ENCODE peak calls at places on chromosomes 16 and 17, in six cellular contexts. One of them, this sample, is unnamed.

GRCh38 chr16:84507011-84507982 is 2.8 kb upstream of the MEAK7 start:
- DNase-seq in fibroblast of pulmonary artery: no peak
- DNase-seq in thoracic aorta: no peak
- DNase-seq in HL-60: no peak
- DNase-seq in bronchial epithelial cell: no peak
- DNase-seq in CD8-positive, alpha-beta T cell: no peak
- DNase-seq in this sample: no peak

GRCh38 chr17:12622726-12623125 is 43.0 kb upstream of the MYOCD start:
- DNase-seq in thoracic aorta: no peak
- DNase-seq in fibroblast of pulmonary artery: peak
- DNase-seq in HL-60: no peak
- DNase-seq in CD8-positive, alpha-beta T cell: no peak
- DNase-seq in bronchial epithelial cell: no peak
- DNase-seq in this sample: no peak

GRCh38 chr16:58392215-58393137 is at the start of gene GINS3:
- DNase-seq in HL-60: peak
- DNase-seq in thoracic aorta: peak
- DNase-seq in fibroblast of pulmonary artery: peak
- DNase-seq in CD8-positive, alpha-beta T cell: peak
- DNase-seq in bronchial epithelial cell: peak
- DNase-seq in this sample: peak

GRCh38 chr17:19686400-19687090 is 29.8 kb downstream of the SLC47A2 start:
- DNase-seq in bronchial epithelial cell: no peak
- DNase-seq in HL-60: no peak
- DNase-seq in fibroblast of pulmonary artery: no peak
- DNase-seq in thoracic aorta: no peak
- DNase-seq in CD8-positive, alpha-beta T cell: no peak
- DNase-seq in this sample: no peak

GRCh38 chr16:76428858-76429257 is 151.7 kb downstream of the CNTNAP4 start:
- DNase-seq in CD8-positive, alpha-beta T cell: no peak
- DNase-seq in HL-60: no peak
- DNase-seq in fibroblast of pulmonary artery: no peak
- DNase-seq in thoracic aorta: no peak
- DNase-seq in bronchial epithelial cell: peak
- DNase-seq in this sample: no peak

GRCh38 chr16:14530046-14530445 is 100.0 kb downstream of the PARN start:
- DNase-seq in CD8-positive, alpha-beta T cell: no peak
- DNase-seq in bronchial epithelial cell: no peak
- DNase-seq in HL-60: no peak
- DNase-seq in fibroblast of pulmonary artery: no peak
- DNase-seq in thoracic aorta: no peak
- DNase-seq in this sample: no peak

GRCh38 chr17:79938696-79939435 is 96.8 kb downstream of the TBC1D16 start:
- DNase-seq in HL-60: no peak
- DNase-seq in fibroblast of pulmonary artery: no peak
- DNase-seq in CD8-positive, alpha-beta T cell: no peak
- DNase-seq in bronchial epithelial cell: no peak
- DNase-seq in thoracic aorta: no peak
- DNase-seq in this sample: no peak

GRCh38 chr17:17824780-17825614 is 11.8 kb downstream of the SREBF1 start:
- DNase-seq in fibroblast of pulmonary artery: no peak
- DNase-seq in HL-60: no peak
- DNase-seq in bronchial epithelial cell: no peak
- DNase-seq in thoracic aorta: no peak
- DNase-seq in CD8-positive, alpha-beta T cell: no peak
- DNase-seq in this sample: no peak

GRCh38 chr16:1791943-1792812 is 1.3 kb downstream of the IGFALS start:
- DNase-seq in bronchial epithelial cell: no peak
- DNase-seq in thoracic aorta: no peak
- DNase-seq in CD8-positive, alpha-beta T cell: no peak
- DNase-seq in fibroblast of pulmonary artery: no peak
- DNase-seq in HL-60: no peak
- DNase-seq in this sample: no peak

GRCh38 chr16:69542974-69543373 is 22.8 kb upstream of the NFAT5 start:
- DNase-seq in HL-60: no peak
- DNase-seq in thoracic aorta: no peak
- DNase-seq in fibroblast of pulmonary artery: peak
- DNase-seq in bronchial epithelial cell: no peak
- DNase-seq in CD8-positive, alpha-beta T cell: no peak
- DNase-seq in this sample: no peak

GRCh38 chr16:29736764-29737163 is 9.0 kb downstream of the C16orf54 start:
- DNase-seq in fibroblast of pulmonary artery: no peak
- DNase-seq in bronchial epithelial cell: no peak
- DNase-seq in CD8-positive, alpha-beta T cell: no peak
- DNase-seq in HL-60: no peak
- DNase-seq in thoracic aorta: no peak
- DNase-seq in this sample: no peak

GRCh38 chr16:19876501-19877059 is 8.1 kb downstream of the GPRC5B start:
- DNase-seq in HL-60: no peak
- DNase-seq in thoracic aorta: no peak
- DNase-seq in bronchial epithelial cell: no peak
- DNase-seq in CD8-positive, alpha-beta T cell: no peak
- DNase-seq in fibroblast of pulmonary artery: no peak
- DNase-seq in this sample: no peak

GRCh38 chr16:64808474-64808873 is 313.4 kb downstream of the CDH11 start:
- DNase-seq in fibroblast of pulmonary artery: no peak
- DNase-seq in HL-60: no peak
- DNase-seq in CD8-positive, alpha-beta T cell: no peak
- DNase-seq in bronchial epithelial cell: no peak
- DNase-seq in thoracic aorta: no peak
- DNase-seq in this sample: no peak

GRCh38 chr16:2532494-2533141 is 1.4 kb upstream of the CEMP1 start:
- DNase-seq in thoracic aorta: no peak
- DNase-seq in bronchial epithelial cell: peak
- DNase-seq in fibroblast of pulmonary artery: peak
- DNase-seq in HL-60: no peak
- DNase-seq in CD8-positive, alpha-beta T cell: peak
- DNase-seq in this sample: no peak

GRCh38 chr17:73228748-73229236 is 32.9 kb downstream of the CPSF4L start:
- DNase-seq in fibroblast of pulmonary artery: peak
- DNase-seq in thoracic aorta: peak
- DNase-seq in bronchial epithelial cell: peak
- DNase-seq in CD8-positive, alpha-beta T cell: no peak
- DNase-seq in HL-60: no peak
- DNase-seq in this sample: no peak

GRCh38 chr16:4599545-4599944 is 15.1 kb downstream of the UBALD1 start:
- DNase-seq in CD8-positive, alpha-beta T cell: no peak
- DNase-seq in bronchial epithelial cell: no peak
- DNase-seq in thoracic aorta: no peak
- DNase-seq in fibroblast of pulmonary artery: no peak
- DNase-seq in HL-60: no peak
- DNase-seq in this sample: no peak

GRCh38 chr16:84303023-84303422 is 8.3 kb downstream of the WFDC1 start:
- DNase-seq in thoracic aorta: no peak
- DNase-seq in CD8-positive, alpha-beta T cell: no peak
- DNase-seq in fibroblast of pulmonary artery: no peak
- DNase-seq in bronchial epithelial cell: no peak
- DNase-seq in HL-60: no peak
- DNase-seq in this sample: no peak

GRCh38 chr17:16940116-16940881 is 31.6 kb downstream of the TNFRSF13B start:
- DNase-seq in HL-60: no peak
- DNase-seq in bronchial epithelial cell: no peak
- DNase-seq in fibroblast of pulmonary artery: no peak
- DNase-seq in CD8-positive, alpha-beta T cell: no peak
- DNase-seq in thoracic aorta: no peak
- DNase-seq in this sample: no peak

DNA sequence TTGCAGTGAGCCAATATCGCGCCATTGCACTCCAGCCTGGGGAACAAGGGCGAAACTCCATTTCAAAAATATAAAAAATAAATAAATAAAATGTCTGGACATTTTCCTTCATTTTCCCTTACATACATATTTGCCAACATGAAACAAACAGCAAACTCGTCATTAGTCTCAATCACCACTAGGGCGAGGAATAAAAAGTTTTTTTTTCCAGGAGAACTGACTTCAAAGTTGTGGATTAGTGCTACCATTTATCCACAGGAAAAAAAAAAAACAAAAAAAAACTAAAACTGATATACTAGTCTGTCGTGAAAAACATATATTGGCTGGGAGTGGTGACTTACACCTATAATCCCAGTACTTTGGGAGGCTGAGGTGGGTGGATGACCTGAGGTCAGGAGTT is 77.0 kb upstream of the MTMR4 start:
- DNase-seq in bronchial epithelial cell: no peak
- DNase-seq in thoracic aorta: no peak
- DNase-seq in CD8-positive, alpha-beta T cell: no peak
- DNase-seq in HL-60: no peak
- DNase-seq in fibroblast of pulmonary artery: no peak
- DNase-seq in this sample: no peak
- TF ChIP-seq CTCF in bronchial epithelial cell: no peak
- TF ChIP-seq CTCF in thoracic aorta: no peak
- TF ChIP-seq CTCF in CD8-positive, alpha-beta T cell: no peak
- TF ChIP-seq CTCF in HL-60: no peak
- TF ChIP-seq CTCF in fibroblast of pulmonary artery: peak
- TF ChIP-seq CTCF in this sample: peak

DNA sequence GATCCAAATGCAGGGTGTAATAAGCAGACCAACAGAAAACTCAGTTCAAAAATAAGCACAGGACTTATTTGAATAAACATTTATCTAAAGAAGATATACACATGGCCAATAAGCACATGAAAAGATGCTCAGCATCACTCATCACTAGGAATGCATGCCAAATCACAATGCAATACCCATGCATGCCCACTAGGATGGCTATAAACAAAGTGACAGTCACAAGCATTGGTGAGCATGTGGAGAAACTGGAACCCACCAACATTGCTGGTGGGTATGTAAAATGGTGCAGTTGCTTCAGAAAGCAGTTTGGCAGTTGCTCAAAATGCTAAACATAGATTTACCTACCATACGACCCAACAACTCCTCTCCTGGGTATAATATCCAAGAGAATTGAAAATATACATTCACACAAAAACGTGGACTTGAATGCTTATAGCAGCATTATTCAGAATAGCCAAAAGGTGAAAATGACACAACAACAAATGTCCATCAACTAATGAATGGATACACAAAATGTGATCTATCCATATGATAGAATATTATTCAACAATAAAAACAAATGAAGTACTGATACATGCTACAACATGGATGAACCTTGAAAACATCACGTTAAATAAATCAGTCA is 20.1 kb downstream of the UBE2O start:
- DNase-seq in CD8-positive, alpha-beta T cell: no peak
- DNase-seq in bronchial epithelial cell: peak
- DNase-seq in thoracic aorta: no peak
- DNase-seq in HL-60: no peak
- DNase-seq in fibroblast of pulmonary artery: peak
- DNase-seq in this sample: no peak
- TF ChIP-seq CTCF in CD8-positive, alpha-beta T cell: peak
- TF ChIP-seq CTCF in bronchial epithelial cell: peak
- TF ChIP-seq CTCF in thoracic aorta: peak
- TF ChIP-seq CTCF in HL-60: peak
- TF ChIP-seq CTCF in fibroblast of pulmonary artery: peak
- TF ChIP-seq CTCF in this sample: peak

GRCh38 chr16:87185313-87185712 is 131.9 kb downstream of the C16orf95 start:
- DNase-seq in fibroblast of pulmonary artery: no peak
- DNase-seq in HL-60: no peak
- DNase-seq in CD8-positive, alpha-beta T cell: no peak
- DNase-seq in bronchial epithelial cell: no peak
- DNase-seq in thoracic aorta: no peak
- DNase-seq in this sample: no peak
- TF ChIP-seq CTCF in fibroblast of pulmonary artery: peak
- TF ChIP-seq CTCF in HL-60: no peak
- TF ChIP-seq CTCF in CD8-positive, alpha-beta T cell: no peak
- TF ChIP-seq CTCF in bronchial epithelial cell: no peak
- TF ChIP-seq CTCF in thoracic aorta: no peak
- TF ChIP-seq CTCF in this sample: no peak

GRCh38 chr16:86353934-86354333 is 156.4 kb upstream of the FOXF1 start:
- DNase-seq in bronchial epithelial cell: no peak
- DNase-seq in fibroblast of pulmonary artery: no peak
- DNase-seq in CD8-positive, alpha-beta T cell: no peak
- DNase-seq in thoracic aorta: no peak
- DNase-seq in HL-60: no peak
- DNase-seq in this sample: no peak

GRCh38 chr16:86355114-86355513 is 155.2 kb upstream of the FOXF1 start:
- DNase-seq in CD8-positive, alpha-beta T cell: no peak
- DNase-seq in HL-60: no peak
- DNase-seq in bronchial epithelial cell: no peak
- DNase-seq in fibroblast of pulmonary artery: no peak
- DNase-seq in thoracic aorta: no peak
- DNase-seq in this sample: no peak

GRCh38 chr16:86354641-86355040 is 155.7 kb upstream of the FOXF1 start:
- DNase-seq in thoracic aorta: no peak
- DNase-seq in HL-60: no peak
- DNase-seq in fibroblast of pulmonary artery: peak
- DNase-seq in bronchial epithelial cell: no peak
- DNase-seq in CD8-positive, alpha-beta T cell: no peak
- DNase-seq in this sample: no peak

GRCh38 chr16:86351041-86351784 is 159.1 kb upstream of the FOXF1 start:
- DNase-seq in fibroblast of pulmonary artery: no peak
- DNase-seq in CD8-positive, alpha-beta T cell: no peak
- DNase-seq in bronchial epithelial cell: no peak
- DNase-seq in thoracic aorta: no peak
- DNase-seq in HL-60: no peak
- DNase-seq in this sample: no peak

GRCh38 chr16:86353185-86353584 is 157.1 kb upstream of the FOXF1 start:
- DNase-seq in fibroblast of pulmonary artery: no peak
- DNase-seq in HL-60: no peak
- DNase-seq in thoracic aorta: no peak
- DNase-seq in bronchial epithelial cell: no peak
- DNase-seq in CD8-positive, alpha-beta T cell: no peak
- DNase-seq in this sample: no peak
- TF ChIP-seq CTCF in fibroblast of pulmonary artery: no peak
- TF ChIP-seq CTCF in HL-60: no peak
- TF ChIP-seq CTCF in thoracic aorta: no peak
- TF ChIP-seq CTCF in bronchial epithelial cell: no peak
- TF ChIP-seq CTCF in CD8-positive, alpha-beta T cell: no peak
- TF ChIP-seq CTCF in this sample: no peak

GRCh38 chr16:25838724-25839186 is 147.0 kb downstream of the HS3ST4 start:
- DNase-seq in CD8-positive, alpha-beta T cell: no peak
- DNase-seq in bronchial epithelial cell: peak
- DNase-seq in HL-60: no peak
- DNase-seq in thoracic aorta: no peak
- DNase-seq in fibroblast of pulmonary artery: peak
- DNase-seq in this sample: peak
- TF ChIP-seq CTCF in CD8-positive, alpha-beta T cell: peak
- TF ChIP-seq CTCF in bronchial epithelial cell: peak
- TF ChIP-seq CTCF in HL-60: peak
- TF ChIP-seq CTCF in thoracic aorta: peak
- TF ChIP-seq CTCF in fibroblast of pulmonary artery: peak
- TF ChIP-seq CTCF in this sample: peak

This sample was measured in neural crest cell.